ENCODE peak calls at places on chromosomes 6 and 20, in ten cellular contexts. T is Caco-2, R is coronary artery, E is GM12864, N is fibroblast of the aortic adventitia, X is pancreas, L is neural progenitor cell, Y is WERI-Rb-1, A is Panc1, C is spleen. P is an unnamed sample.

GRCh38 chr20:7347409-7347808 is 579.9 kb downstream of the BMP2 start:
- DNase-seq in C (no peak), R (no peak), E (no peak), N (no peak), A (no peak), T (peak), Y (no peak), X (no peak), L (no peak), P (no peak)

GRCh38 chr6:115310156-115310555 is 750.5 kb downstream of the FRK start:
- DNase-seq in Y (no peak), L (no peak), T (no peak), R (no peak), N (no peak), A (no peak), X (no peak), C (no peak), E (no peak), P (no peak)

GRCh38 chr6:12653396-12653910 is 63.1 kb upstream of the PHACTR1 start:
- DNase-seq in L (no peak), A (no peak), T (no peak), N (no peak), X (no peak), Y (no peak), E (no peak), R (no peak), C (no peak), P (no peak)

GRCh38 chr20:50628326-50628725 is 63.0 kb downstream of the RIPOR3 start:
- DNase-seq in X (no peak), T (no peak), A (no peak), C (no peak), E (no peak), R (no peak), N (no peak), L (peak), Y (peak), P (no peak)

GRCh38 chr20:49768204-49769124 is 44.2 kb upstream of the SLC9A8 start:
- DNase-seq in T (peak), L (peak), C (no peak), N (peak), Y (no peak), X (peak), A (no peak), E (no peak), R (no peak), P (peak)

GRCh38 chr6:5208039-5208438 is 52.7 kb downstream of the LYRM4 start:
- DNase-seq in T (no peak), N (peak), C (no peak), L (no peak), R (no peak), Y (no peak), E (peak), A (no peak), X (no peak), P (peak)

GRCh38 chr6:137389150-137389664 is 105.0 kb downstream of the OLIG3 start:
- DNase-seq in Y (no peak), C (no peak), E (no peak), T (no peak), R (no peak), L (no peak), N (no peak), A (no peak), X (no peak), P (peak)

GRCh38 chr6:77457720-77458349 is 5.5 kb downstream of the HTR1B start:
- DNase-seq in N (peak), E (no peak), L (peak), T (peak), A (peak), C (no peak), Y (peak), X (peak), R (peak), P (peak)

GRCh38 chr20:47792021-47792618 is 6.8 kb upstream of the SULF2 start:
- DNase-seq in R (peak), A (no peak), E (no peak), X (peak), T (no peak), Y (no peak), L (no peak), N (peak), C (no peak), P (peak)

GRCh38 chr6:84043555-84043954 is 10.0 kb downstream of the MRAP2 start:
- DNase-seq in Y (no peak), A (no peak), L (no peak), N (no peak), C (no peak), E (no peak), R (no peak), X (no peak), T (no peak), P (no peak)

DNA sequence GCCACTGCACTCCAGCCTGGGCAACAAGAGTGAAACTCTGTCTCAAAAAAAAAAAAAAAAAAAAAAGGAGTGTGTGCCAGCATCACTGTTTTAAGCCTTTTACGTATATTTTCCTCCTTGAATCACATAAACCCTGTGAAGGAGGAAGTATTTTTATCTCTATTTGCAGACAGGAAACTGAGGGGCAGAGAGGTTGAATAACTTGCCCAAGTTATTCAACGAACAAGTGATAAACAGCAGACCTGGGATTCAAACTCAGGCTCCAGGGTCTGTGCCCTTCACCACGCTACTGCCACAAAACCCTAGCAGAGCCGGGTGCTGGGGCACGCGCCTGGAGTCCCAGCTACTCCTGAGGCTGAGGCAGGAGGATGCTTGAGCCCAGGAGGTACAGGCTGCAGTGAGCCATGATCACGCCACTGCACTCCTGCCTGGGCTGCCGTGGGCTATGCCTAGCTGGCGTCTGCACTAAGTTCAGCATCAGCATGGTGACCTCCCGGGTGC is 9.4 kb upstream of the AVP start:
- DNase-seq in N (no peak), A (no peak), R (no peak), E (no peak), T (no peak), Y (no peak), C (no peak), X (no peak), L (no peak), P (no peak)
- H3K4me3 ChIP-seq in N (no peak), A (no peak), R (no peak), E (no peak), T (no peak), Y (no peak), C (peak), X (no peak), L (no peak), P (no peak)

GRCh38 chr6:132392792-132393191 is 8.5 kb downstream of the MOXD1 start:
- DNase-seq in L (no peak), X (no peak), E (no peak), C (no peak), A (no peak), T (no peak), N (peak), Y (no peak), R (no peak), P (no peak)
- TF ChIP-seq CTCF in L (peak), X (no peak), E (peak), C (peak), A (peak), T (peak), N (peak), Y (peak), R (no peak), P (peak)

GRCh38 chr6:33728438-33728837 is 16.9 kb upstream of the UQCC2 start:
- DNase-seq in C (no peak), X (peak), N (no peak), L (no peak), E (no peak), R (no peak), Y (no peak), T (no peak), A (no peak), P (no peak)

GRCh38 chr6:33725891-33726673 is 14.6 kb upstream of the UQCC2 start:
- DNase-seq in T (no peak), C (no peak), E (no peak), Y (no peak), A (no peak), R (no peak), L (no peak), X (no peak), N (no peak), P (no peak)

GRCh38 chr6:33726696-33727095 is 15.2 kb upstream of the UQCC2 start:
- DNase-seq in X (no peak), E (no peak), Y (no peak), C (no peak), T (no peak), R (no peak), A (no peak), N (no peak), L (no peak), P (no peak)

GRCh38 chr6:33727932-33728331 is 16.4 kb upstream of the UQCC2 start:
- DNase-seq in R (no peak), X (peak), T (no peak), C (no peak), A (no peak), Y (no peak), E (no peak), N (no peak), L (no peak), P (no peak)

DNA sequence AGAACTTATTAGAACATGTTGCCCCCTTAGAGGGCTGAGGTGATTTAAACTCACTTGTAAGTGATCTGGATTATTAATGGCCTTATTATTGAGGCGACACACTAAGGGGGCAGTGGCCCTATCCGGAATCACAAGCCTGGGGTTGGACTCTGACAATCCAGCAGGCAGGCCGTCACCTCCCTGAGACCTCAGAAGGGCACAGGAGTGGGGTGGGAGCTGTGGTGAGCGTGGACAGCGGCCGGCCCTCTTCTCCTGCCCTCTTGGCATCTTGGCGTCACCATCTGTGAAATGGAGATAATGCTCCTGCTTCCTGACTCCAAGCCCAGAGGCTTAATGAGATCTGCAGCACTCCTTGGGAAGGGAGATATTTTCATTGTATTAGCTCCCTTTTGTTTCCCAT is 15.6 kb upstream of the UQCC2 start:
- DNase-seq in C (no peak), Y (no peak), A (no peak), N (no peak), R (no peak), X (no peak), T (no peak), E (no peak), L (no peak), P (no peak)
- H3K4me3 ChIP-seq in C (no peak), Y (no peak), A (no peak), N (no peak), R (no peak), X (no peak), T (no peak), E (no peak), L (no peak), P (no peak)

GRCh38 chr6:50087231-50087954 is 37.7 kb upstream of the DEFB112 start:
- DNase-seq in L (peak), E (no peak), N (peak), T (no peak), R (no peak), Y (no peak), C (no peak), X (no peak), A (no peak), P (peak)
- TF ChIP-seq CTCF in L (peak), E (no peak), N (no peak), T (no peak), R (no peak), Y (peak), C (no peak), X (no peak), A (no peak), P (no peak)

GRCh38 chr6:80105972-80106417 is 476 bp upstream of the BCKDHB start:
- DNase-seq in E (no peak), Y (no peak), T (no peak), C (no peak), R (no peak), N (no peak), X (no peak), A (no peak), L (no peak), P (no peak)
- H3K4me3 ChIP-seq in E (peak), Y (peak), T (peak), C (peak), R (peak), N (peak), X (peak), A (peak), L (peak), P (peak)

GRCh38 chr6:16909599-16910360 is 148.5 kb upstream of the ATXN1 start:
- DNase-seq in C (no peak), R (no peak), E (no peak), A (no peak), T (no peak), L (no peak), X (no peak), Y (no peak), N (peak), P (peak)

GRCh38 chr6:16912756-16913155 is 151.5 kb upstream of the ATXN1 start:
- DNase-seq in E (no peak), L (no peak), R (no peak), X (no peak), Y (no peak), N (no peak), A (no peak), T (no peak), C (no peak), P (no peak)

GRCh38 chr6:16914184-16914583 is 152.9 kb upstream of the ATXN1 start:
- DNase-seq in E (no peak), X (no peak), T (no peak), R (no peak), Y (no peak), L (no peak), N (no peak), C (no peak), A (no peak), P (no peak)

DNA sequence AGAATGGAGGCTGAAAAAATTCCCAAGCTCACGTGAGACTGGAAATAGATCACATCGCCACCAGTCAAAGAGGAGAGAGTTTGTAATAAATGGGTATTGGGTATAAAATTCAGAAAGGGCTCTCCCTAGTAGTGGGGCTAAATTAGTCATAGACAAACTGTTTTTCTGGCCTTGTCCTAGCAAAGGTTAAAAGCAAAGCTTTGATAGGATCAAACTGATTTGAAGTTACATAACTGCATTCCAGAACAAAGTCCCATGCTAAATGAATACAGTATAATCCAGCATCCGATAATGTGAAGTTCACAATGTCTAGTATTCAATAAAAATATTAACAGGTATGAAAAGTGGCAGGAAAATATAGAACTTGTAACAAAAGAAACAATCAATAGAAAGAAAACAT is 149.8 kb upstream of the ATXN1 start:
- DNase-seq in Y (no peak), C (no peak), N (no peak), R (no peak), E (no peak), T (no peak), L (no peak), X (no peak), A (no peak), P (no peak)
- TF ChIP-seq CTCF in Y (no peak), C (no peak), N (no peak), R (no peak), E (no peak), T (no peak), L (no peak), X (no peak), A (no peak), P (no peak)

DNA sequence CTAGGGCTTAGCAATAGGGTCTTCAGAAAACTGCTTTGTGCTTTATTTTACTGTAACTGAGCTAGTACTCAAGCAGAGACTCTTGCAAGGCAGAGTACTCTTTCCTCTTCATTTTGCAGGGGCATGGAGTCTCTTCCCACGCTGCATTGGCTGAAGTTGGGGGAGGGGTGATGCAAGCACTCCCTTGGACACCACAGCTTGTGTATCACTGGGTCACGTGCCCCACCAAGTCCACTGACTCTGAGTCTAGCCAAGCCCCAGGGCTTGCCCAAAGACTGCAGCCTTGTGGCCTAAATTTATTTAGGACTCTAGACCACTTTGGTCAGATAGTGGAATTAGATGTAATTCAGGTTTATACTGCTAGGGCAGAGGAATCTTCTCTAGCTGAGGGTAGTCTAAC is 1075.0 kb upstream of the ADGRB3 start:
- DNase-seq in N (no peak), Y (no peak), R (no peak), T (no peak), C (no peak), A (no peak), E (no peak), X (no peak), L (no peak), P (no peak)
- H3K4me3 ChIP-seq in N (no peak), Y (no peak), R (no peak), T (no peak), C (no peak), A (no peak), E (no peak), X (no peak), L (no peak), P (no peak)

GRCh38 chr6:111041917-111042316 is 45.4 kb upstream of the SLC16A10 start:
- DNase-seq in N (no peak), C (no peak), A (no peak), L (no peak), E (no peak), T (no peak), R (no peak), Y (no peak), X (no peak), P (no peak)
- TF ChIP-seq CTCF in N (no peak), C (no peak), A (no peak), L (no peak), E (no peak), T (no peak), R (no peak), Y (no peak), X (no peak), P (no peak)